ENCODE peak calls at places on chromosomes 11 and 22, in four cellular contexts. L is HepG2, X is K562, C is H1. E is an unnamed sample.

GRCh38 chr22:31615481-31615840 is 46.6 kb downstream of the PISD start:
- DNase-seq in X (no peak), C (no peak), L (no peak), E (no peak)

GRCh38 chr22:45997077-45997774 is 20.3 kb upstream of the WNT7B start:
- DNase-seq in X (peak; percentile 28), L (no peak), C (no peak), E (no peak)

GRCh38 chr22:46052801-46053562 is 76.0 kb upstream of the WNT7B start:
- DNase-seq in X (no peak), L (no peak), C (no peak), E (no peak)

GRCh38 chr22:20799449-20799848 is 25.5 kb downstream of the SERPIND1 start:
- DNase-seq in X (no peak), L (no peak), C (no peak), E (no peak)

GRCh38 chr22:40651563-40652501 is 15.3 kb upstream of the MRTFA start:
- DNase-seq in L (peak; percentile 95), C (peak; percentile 58), X (peak; percentile 87), E (peak; percentile 95)

GRCh38 chr11:69230856-69231425 is 63.0 kb upstream of the MYEOV start:
- DNase-seq in X (no peak), C (no peak), L (no peak), E (no peak)

GRCh38 chr11:66268953-66269906 is 791 bp downstream of the RAB1B start:
- DNase-seq in X (peak; percentile 69), L (peak; percentile 58), C (no peak), E (no peak)

GRCh38 chr22:42294034-42294985 is 23.9 kb upstream of the TCF20 start:
- DNase-seq in C (no peak), L (peak; percentile 39), X (peak; percentile 69), E (no peak)

GRCh38 chr11:37817727-37818270 is 1219.8 kb upstream of the RAG2 start:
- DNase-seq in C (no peak), X (no peak), L (no peak), E (no peak)

GRCh38 chr11:46896719-46897406 is 21.5 kb downstream of the LRP4 start:
- DNase-seq in L (peak; percentile 52), C (no peak), X (no peak), E (peak; percentile 12)

GRCh38 chr11:70825893-70826540 is 426.4 kb downstream of the SHANK2 start:
- DNase-seq in C (no peak), X (no peak), L (no peak), E (no peak)

GRCh38 chr11:59954219-59954847 is 9.5 kb upstream of the OOSP4A start:
- DNase-seq in X (no peak), L (no peak), C (no peak), E (no peak)

GRCh38 chr11:93481279-93481678 is 61.9 kb downstream of the SMCO4 start:
- DNase-seq in C (no peak), L (no peak), X (no peak), E (no peak)

GRCh38 chr11:11779975-11780374 is 61.8 kb upstream of the USP47 start:
- DNase-seq in C (no peak), L (no peak), X (no peak), E (no peak)

GRCh38 chr11:64139045-64139444 is 26.9 kb downstream of the MACROD1 start:
- DNase-seq in C (no peak), L (no peak), X (no peak), E (no peak)

GRCh38 chr11:65624931-65625627 is 9.5 kb downstream of the PCNX3 start:
- DNase-seq in L (no peak), X (no peak), C (no peak), E (no peak)

GRCh38 chr11:125448136-125448535 is 47.9 kb downstream of the FEZ1 start:
- DNase-seq in L (no peak), X (no peak), C (no peak), E (peak; percentile 24)

GRCh38 chr11:128422576-128423370 is 164.6 kb downstream of the ETS1 start:
- DNase-seq in C (no peak), L (no peak), X (no peak), E (no peak)
- TF ChIP-seq FOSL1 in C (no peak), L (no peak), X (no peak), E (no peak)

DNA sequence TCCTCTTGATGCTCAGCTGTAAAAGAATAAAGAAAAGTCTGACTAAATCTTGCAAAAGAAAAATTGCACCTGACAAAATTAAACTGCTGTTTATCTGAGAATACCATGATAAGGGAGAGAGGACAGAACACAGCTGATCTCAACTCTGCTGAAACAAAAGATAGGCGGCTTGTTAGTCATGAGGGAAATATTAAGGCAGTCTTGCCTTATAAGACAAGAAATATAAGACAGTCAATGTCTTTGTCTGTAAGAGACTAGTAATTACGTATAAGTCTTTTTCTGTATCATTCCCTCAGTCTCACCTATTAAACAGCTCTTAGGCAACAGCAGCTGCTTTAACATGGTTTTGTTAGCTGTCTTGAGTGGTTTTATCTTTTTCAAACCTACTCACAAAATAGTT is 296.6 kb downstream of the LUZP2 start:
- DNase-seq in C (no peak), L (no peak), X (no peak), E (no peak)
- TF ChIP-seq FOSL1 in C (no peak), L (no peak), X (no peak), E (no peak)

DNA sequence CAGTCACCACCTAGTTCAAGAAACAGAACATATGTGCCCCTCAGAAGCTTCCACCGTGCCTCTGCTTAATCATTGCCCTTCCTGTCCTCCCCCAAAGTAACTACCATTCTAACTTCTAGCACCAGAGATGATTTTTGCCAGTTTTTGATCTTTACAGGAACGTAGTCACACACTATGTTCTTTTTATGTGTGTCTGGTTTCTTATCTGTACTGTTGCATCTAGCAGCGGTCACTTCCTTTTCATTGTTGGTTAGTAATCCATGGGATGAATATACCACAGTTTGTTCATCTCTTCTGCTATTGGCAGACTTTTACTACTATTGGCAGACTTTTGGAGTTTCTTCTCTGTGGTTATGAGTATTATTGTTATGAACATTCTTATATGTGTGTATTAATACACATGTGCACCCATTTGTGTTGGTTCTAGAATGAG is 34.6 kb downstream of the SPECC1L start:
- DNase-seq in X (no peak), L (no peak), C (no peak), E (no peak)
- TF ChIP-seq FOSL1 in X (no peak), L (no peak), C (no peak), E (no peak)

DNA sequence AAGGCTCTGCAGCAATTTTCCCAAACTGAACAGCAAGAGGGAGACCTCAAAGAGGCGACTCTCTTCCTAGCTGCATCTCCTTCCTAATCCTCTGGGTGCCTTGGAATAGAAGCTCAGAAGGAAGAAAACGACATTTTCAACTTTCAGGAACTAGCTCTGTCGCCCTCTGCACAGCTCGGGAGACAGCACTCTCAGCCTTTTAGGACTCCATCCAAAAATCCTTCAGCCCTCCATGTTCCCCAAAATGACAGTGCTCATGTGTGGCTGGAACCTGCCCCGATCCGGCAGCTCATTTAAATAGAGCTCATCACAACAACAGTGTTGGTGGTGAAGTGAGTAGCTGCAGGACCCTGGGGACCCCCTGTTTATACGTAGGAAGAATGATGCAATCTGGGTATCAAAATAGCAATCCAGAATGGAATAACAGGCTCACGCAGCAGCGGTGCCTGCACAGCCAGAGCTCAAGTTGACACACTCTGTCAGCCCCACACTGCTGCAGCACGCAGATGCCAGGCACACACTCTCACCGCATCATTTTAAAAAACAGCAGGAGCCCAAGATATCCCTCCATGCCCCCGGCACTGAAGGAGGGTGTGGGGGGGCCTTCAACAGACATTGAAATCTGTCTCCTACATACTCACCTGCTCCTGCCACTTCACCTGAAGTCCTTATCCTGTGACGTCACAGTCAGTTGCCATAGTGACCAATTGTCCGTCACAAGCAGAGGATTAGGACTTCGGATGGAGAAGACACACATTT is 24.1 kb downstream of the TRIM66 start:
- DNase-seq in X (no peak), L (no peak), C (no peak), E (no peak)
- TF ChIP-seq FOSL1 in X (no peak), L (no peak), C (no peak), E (no peak)

GRCh38 chr22:26619510-26619909 is 1.7 kb upstream of the CRYBB1 start:
- DNase-seq in C (no peak), L (no peak), X (peak; percentile 37), E (no peak)

GRCh38 chr22:26620197-26620596 is 1.6 kb upstream of the CRYBA4 start:
- DNase-seq in L (no peak), C (no peak), X (no peak), E (no peak)

GRCh38 chr22:26623984-26624383 is 2.2 kb downstream of the CRYBA4 start:
- DNase-seq in X (no peak), C (no peak), L (no peak), E (no peak)

GRCh38 chr22:26621663-26622062 is at the start of gene CRYBA4:
- DNase-seq in C (no peak), L (no peak), X (no peak), E (no peak)

DNA sequence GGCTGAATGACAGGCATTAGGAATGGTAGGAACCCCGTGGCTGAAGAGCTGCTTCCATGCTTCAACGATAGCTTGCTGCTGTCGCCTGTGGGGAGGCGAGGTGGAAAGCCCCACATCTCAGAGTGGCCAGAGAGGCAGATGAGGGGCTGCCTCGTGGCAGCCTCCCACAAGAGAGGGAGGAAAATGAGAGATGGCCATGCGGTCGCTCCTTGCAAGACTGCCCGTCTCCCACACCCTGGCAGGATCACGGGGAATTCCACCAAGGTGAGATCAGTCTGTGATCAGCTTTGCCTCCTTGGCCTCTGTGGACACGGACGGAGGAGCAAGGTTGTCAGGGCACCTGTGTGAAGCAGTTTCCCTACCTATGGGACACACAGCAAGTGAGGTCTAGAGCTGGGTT is 3.0 kb downstream of the CRYBA4 start:
- DNase-seq in X (no peak), L (no peak), C (no peak), E (no peak)
- TF ChIP-seq FOSL1 in X (no peak), L (no peak), C (no peak), E (no peak)

GRCh38 chr11:29272019-29272654 is 744.7 kb downstream of the KCNA4 start:
- DNase-seq in L (no peak), X (no peak), C (no peak), E (peak; percentile 38)
- TF ChIP-seq FOSL1 in L (no peak), X (no peak), C (no peak), E (no peak)